ENCODE peak calls at places on chromosomes 13 and 19, in five cellular contexts. C, V, W, M and R are unnamed samples.

GRCh38 chr19:47186337-47187022 is 44.5 kb downstream of the BBC3 start:
- DNase-seq in C (no peak), V (peak; percentile 89), W (no peak), M (no peak), R (no peak)

GRCh38 chr19:49588370-49589122 is 2.4 kb upstream of the PRR12 start:
- DNase-seq in C (no peak), V (no peak), W (no peak), M (no peak), R (no peak)

GRCh38 chr19:13001502-13002388 is 6.5 kb downstream of the NFIX start:
- DNase-seq in C (no peak), V (no peak), W (no peak), M (no peak), R (no peak)

GRCh38 chr13:79589605-79590511 is 108.9 kb downstream of the NDFIP2 start:
- DNase-seq in C (no peak), V (no peak), W (no peak), M (no peak), R (no peak)

GRCh38 chr19:32814046-32814445 is 55.5 kb downstream of the SLC7A9 start:
- DNase-seq in C (no peak), V (no peak), W (no peak), M (peak; percentile 22), R (no peak)

GRCh38 chr13:110593430-110594130 is 21.8 kb upstream of the NAXD start:
- DNase-seq in C (peak; percentile 54), V (no peak), W (peak; percentile 44), M (no peak), R (peak; percentile 65)

GRCh38 chr19:15122331-15123030 is 15.3 kb downstream of the SYDE1 start:
- DNase-seq in C (no peak), V (no peak), W (no peak), M (no peak), R (no peak)

GRCh38 chr19:17330546-17331253 is 4.0 kb downstream of the ANO8 start:
- DNase-seq in C (no peak), V (no peak), W (no peak), M (no peak), R (no peak)

GRCh38 chr19:41569481-41570150 is 6.3 kb upstream of the CEACAM21 start:
- DNase-seq in C (no peak), V (no peak), W (no peak), M (no peak), R (no peak)

GRCh38 chr19:34676697-34677385 is at the start of gene SCGB2B2:
- DNase-seq in C (no peak), V (peak; percentile 50), W (no peak), M (no peak), R (no peak)

GRCh38 chr13:101624210-101624922 is 171.9 kb downstream of the ITGBL1 start:
- DNase-seq in C (no peak), V (no peak), W (no peak), M (peak; percentile 22), R (no peak)

GRCh38 chr13:91399189-91400093 is 1.0 kb downstream of the GPC5 start:
- DNase-seq in C (no peak), V (no peak), W (no peak), M (peak; percentile 16), R (no peak)

GRCh38 chr19:5183616-5184015 is 157.0 kb downstream of the PTPRS start:
- DNase-seq in C (no peak), V (no peak), W (no peak), M (no peak), R (no peak)

GRCh38 chr19:5178841-5179625 is 161.6 kb downstream of the PTPRS start:
- DNase-seq in C (no peak), V (no peak), W (no peak), M (no peak), R (no peak)

GRCh38 chr19:5178051-5178450 is 162.6 kb downstream of the PTPRS start:
- DNase-seq in C (no peak), V (no peak), W (no peak), M (no peak), R (no peak)

GRCh38 chr19:5182811-5183210 is 157.8 kb downstream of the PTPRS start:
- DNase-seq in C (no peak), V (no peak), W (no peak), M (no peak), R (no peak)

DNA sequence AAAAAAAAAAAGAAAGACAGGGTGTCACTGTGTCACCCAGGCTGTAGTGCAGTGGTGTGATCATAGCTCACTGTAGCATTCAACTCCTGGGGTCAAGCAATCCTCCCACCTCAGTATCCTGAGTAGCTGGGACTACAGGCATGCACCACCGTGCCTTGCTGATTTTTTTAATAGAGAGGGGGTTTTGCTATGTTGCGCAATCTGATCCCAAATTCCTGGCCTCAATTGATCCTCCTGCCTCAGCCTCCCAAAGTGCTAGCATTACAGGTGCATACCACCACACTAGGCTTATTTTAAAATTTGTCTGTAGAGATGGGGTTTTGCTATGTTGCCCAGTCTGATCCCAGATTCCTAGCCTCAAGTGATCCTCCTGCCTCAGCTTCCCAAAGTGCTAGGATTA is 159.3 kb downstream of the PTPRS start:
- DNase-seq in C (no peak), V (no peak), W (no peak), M (no peak), R (no peak)
- TF ChIP-seq ESRRA in C (no peak), V (no peak), W (no peak), M (no peak), R (no peak)

GRCh38 chr13:48624016-48624415 is 29.7 kb upstream of the CYSLTR2 start:
- DNase-seq in C (no peak), V (no peak), W (no peak), M (no peak), R (no peak)

GRCh38 chr13:48626726-48627451 is 26.8 kb upstream of the CYSLTR2 start:
- DNase-seq in C (no peak), V (no peak), W (no peak), M (no peak), R (peak; percentile 21)

GRCh38 chr13:48624858-48625257 is 28.9 kb upstream of the CYSLTR2 start:
- DNase-seq in C (no peak), V (no peak), W (no peak), M (no peak), R (no peak)

GRCh38 chr13:48626077-48626449 is 27.7 kb upstream of the CYSLTR2 start:
- DNase-seq in C (no peak), V (no peak), W (no peak), M (no peak), R (peak; percentile 91)

GRCh38 chr13:48625396-48626076 is 28.2 kb upstream of the CYSLTR2 start:
- DNase-seq in C (no peak), V (no peak), W (no peak), M (no peak), R (no peak)
- TF ChIP-seq ESRRA in C (no peak), V (no peak), W (no peak), M (no peak), R (no peak)

GRCh38 chr13:32728327-32728726 is 142.1 kb downstream of the PDS5B start:
- DNase-seq in C (no peak), V (no peak), W (no peak), M (no peak), R (no peak)
- TF ChIP-seq ESRRA in C (no peak), V (no peak), W (no peak), M (no peak), R (no peak)

GRCh38 chr19:23887642-23888041 is 27.0 kb upstream of the ZNF726 start:
- DNase-seq in C (peak; percentile 3), V (no peak), W (no peak), M (no peak), R (peak; percentile 69)

GRCh38 chr19:23884363-23884762 is 30.3 kb upstream of the ZNF726 start:
- DNase-seq in C (no peak), V (no peak), W (no peak), M (no peak), R (no peak)

GRCh38 chr19:23882493-23882892 is 32.2 kb upstream of the ZNF726 start:
- DNase-seq in C (peak; percentile 32), V (no peak), W (no peak), M (no peak), R (peak; percentile 69)
- TF ChIP-seq ESRRA in C (no peak), V (no peak), W (peak; percentile 32), M (no peak), R (no peak)